ENCODE peak calls at places on chromosomes 7 and 10, in six cellular contexts. R is Caco-2, Q is right cardiac atrium, Z is brain microvascular endothelial cell, A is GM06990, B is transverse colon. W is an unnamed sample.
A peak's percentile ranks its signal among the peaks of the same experiment; 100 is the strongest.

GRCh38 chr7:25305831-25306230 is 77.5 kb upstream of the NPVF start:
- DNase-seq in R (no peak), Q (no peak), B (no peak), Z (no peak), A (no peak), W (no peak)

GRCh38 chr7:155269766-155270585 is 27.7 kb upstream of the INSIG1 start:
- DNase-seq in B (no peak), Z (peak; percentile 73), Q (no peak), R (peak; percentile 51), A (no peak), W (no peak)

GRCh38 chr7:24865994-24866615 is 108.8 kb upstream of the GSDME start:
- DNase-seq in Q (no peak), R (no peak), B (no peak), Z (no peak), A (no peak), W (no peak)

GRCh38 chr7:37449621-37450020 is 957 bp upstream of the ELMO1 start:
- DNase-seq in R (no peak), B (no peak), A (no peak), Q (no peak), Z (no peak), W (no peak)

GRCh38 chr7:148485618-148486017 is 104.9 kb upstream of the C7orf33 start:
- DNase-seq in B (peak; percentile 13), A (no peak), Z (no peak), Q (no peak), R (no peak), W (no peak)

GRCh38 chr10:96586419-96587254 is at the start of gene TM9SF3:
- DNase-seq in A (peak; percentile 92), Q (peak; percentile 97), R (peak; percentile 93), B (peak; percentile 95), Z (peak; percentile 74), W (peak; percentile 82)

GRCh38 chr10:71974489-71975011 is 10.4 kb downstream of the CHST3 start:
- DNase-seq in Q (peak; percentile 80), Z (peak; percentile 44), R (no peak), A (peak; percentile 51), B (no peak), W (no peak)

GRCh38 chr7:152949198-152949597 is 189.6 kb downstream of the ACTR3B start:
- DNase-seq in Z (no peak), R (no peak), B (no peak), A (no peak), Q (no peak), W (no peak)

GRCh38 chr10:111034598-111035310 is 42.1 kb upstream of the ADRA2A start:
- DNase-seq in A (no peak), Q (no peak), Z (no peak), B (no peak), R (no peak), W (no peak)

DNA sequence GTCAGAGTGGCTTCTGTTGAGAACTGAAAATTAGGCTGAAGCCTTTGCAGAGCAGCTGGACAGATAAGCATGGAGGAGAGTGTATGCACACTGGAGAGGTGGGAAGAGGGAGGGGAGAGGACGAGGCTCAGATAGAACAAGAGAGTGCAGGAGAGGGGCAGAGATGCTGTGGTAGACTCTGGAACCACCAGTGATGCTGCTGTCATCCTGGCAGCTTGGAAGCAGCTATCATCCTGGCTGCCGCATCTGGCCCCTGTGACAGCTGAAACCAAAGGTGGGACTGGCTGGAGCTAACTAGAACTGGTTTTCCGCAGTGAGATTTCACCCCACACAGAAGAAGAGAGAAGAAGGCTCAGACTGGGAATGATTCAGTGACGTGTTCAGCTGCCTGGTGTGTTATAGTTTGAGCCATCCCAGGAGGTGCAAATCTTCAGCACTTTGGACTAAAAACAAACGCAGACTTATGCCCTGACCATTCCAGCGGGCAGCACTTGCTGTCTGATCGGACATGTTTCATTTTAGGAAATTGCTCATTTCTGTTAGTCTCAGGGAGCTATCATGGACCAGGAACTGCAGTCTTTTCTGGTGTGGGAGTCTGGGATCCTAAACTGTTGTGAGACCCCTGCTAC is 38.4 kb downstream of the EEPD1 start:
- DNase-seq in A (no peak), B (no peak), R (no peak), Q (no peak), Z (no peak), W (no peak)
- H3K4me3 ChIP-seq in A (no peak overlapping the region), B (no peak overlapping the region), R (no peak overlapping the region), Q (no peak overlapping the region), Z (no peak overlapping the region), W (no peak overlapping the region)

DNA sequence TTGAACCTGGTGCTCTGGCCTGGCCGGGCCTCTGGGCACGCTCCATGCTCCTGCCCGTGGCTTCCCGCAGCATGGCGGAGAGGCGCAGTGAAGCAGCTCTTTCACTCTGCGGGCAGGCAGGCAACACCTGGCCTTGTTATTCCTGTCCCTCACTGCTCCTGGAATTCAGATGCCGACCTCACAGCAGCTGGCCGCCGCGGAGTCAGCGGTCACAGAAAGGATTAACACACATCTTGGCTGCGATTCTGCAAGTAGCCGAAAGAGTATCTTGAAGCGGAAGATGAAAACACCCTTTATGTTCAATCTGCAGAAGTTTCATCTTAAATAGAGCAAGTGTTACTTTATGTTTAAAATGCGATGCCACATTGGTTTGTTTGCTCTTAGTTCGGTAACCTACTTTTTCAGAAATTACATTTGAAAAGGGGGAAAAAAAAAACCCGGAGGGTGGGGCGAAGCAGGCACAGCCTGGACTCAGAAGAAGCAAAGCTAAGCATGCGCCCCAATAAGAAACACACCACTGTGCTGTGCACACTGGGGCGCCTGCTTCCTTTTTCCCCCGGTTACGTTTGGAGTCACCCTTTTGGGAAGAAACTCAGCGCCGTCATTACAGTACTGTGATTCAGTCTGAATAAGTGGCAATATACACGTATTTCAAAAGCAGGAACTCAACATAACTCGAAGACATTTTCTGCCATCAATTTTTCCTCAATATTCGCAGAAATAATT is 42.3 kb downstream of the BRI3 start:
- DNase-seq in Z (peak; percentile 20), A (no peak), B (no peak), Q (no peak), R (no peak), W (no peak)
- H3K4me3 ChIP-seq in Z (peak overlapping the region; percentile 18), A (no peak overlapping the region), B (no peak overlapping the region), Q (no peak overlapping the region), R (no peak overlapping the region), W (no peak overlapping the region)

GRCh38 chr10:133337079-133337725 is 506 bp upstream of the CALY start:
- DNase-seq in Q (no peak), B (no peak), Z (no peak), A (no peak), R (no peak), W (no peak)

GRCh38 chr10:133338080-133339071 is 1.7 kb upstream of the CALY start:
- DNase-seq in Q (peak; percentile 13), B (no peak), Z (no peak), R (no peak), A (no peak), W (no peak)

GRCh38 chr10:133334495-133335237 is 2.0 kb downstream of the CALY start:
- DNase-seq in R (no peak), A (no peak), Q (peak; percentile 63), Z (no peak), B (no peak), W (no peak)

GRCh38 chr10:133335238-133336122 is 1.2 kb downstream of the CALY start:
- DNase-seq in R (no peak), Z (peak; percentile 50), Q (peak; percentile 81), B (peak; percentile 62), A (no peak), W (no peak)

DNA sequence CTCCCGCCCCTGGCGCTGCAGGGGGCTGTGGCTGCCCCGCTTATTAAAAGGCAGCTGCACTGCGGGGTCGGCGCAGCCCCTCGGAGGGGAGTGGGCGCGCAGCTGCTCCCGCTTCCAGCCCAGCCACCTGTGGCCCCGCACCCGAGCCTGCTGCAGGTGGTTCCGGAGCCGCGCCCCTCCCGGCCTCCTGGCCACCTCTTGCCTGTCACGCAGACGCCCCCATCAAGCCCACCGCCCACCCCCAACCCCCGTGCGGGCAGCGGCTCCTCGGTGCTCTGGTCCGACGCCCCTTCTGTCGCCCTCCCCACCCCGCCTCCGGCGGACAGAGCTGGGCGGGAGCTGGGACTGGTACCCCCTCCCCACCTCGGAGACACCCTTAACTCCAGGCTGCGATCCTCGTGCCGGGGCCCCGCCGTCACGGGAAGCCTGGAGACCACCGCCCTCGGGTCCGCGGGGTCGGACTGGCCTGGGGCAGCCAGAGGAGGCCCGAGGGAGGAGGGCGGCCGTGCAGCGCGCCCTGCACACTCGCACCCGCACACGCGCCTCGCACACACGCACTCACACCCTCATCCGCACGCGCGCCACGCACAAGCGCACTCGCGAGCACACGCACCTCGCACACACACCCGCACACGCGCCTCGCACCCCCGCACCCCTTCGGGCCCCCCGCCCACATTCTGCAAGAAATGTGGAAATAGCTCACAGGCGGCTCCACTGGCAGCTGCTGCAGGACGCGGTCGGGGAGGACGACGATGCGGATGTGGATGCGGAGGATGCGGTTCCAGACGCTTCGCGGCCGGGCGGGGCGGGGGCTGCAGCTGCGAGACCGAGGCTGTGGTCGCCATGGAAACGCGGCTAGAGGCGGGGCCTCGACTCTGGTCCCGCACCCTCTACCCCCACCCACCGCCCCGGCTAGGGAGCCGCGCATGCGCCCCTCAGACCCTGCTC is at the start of gene CALY:
- DNase-seq in A (peak; percentile 54), B (peak; percentile 62), R (peak; percentile 84), Q (peak; percentile 73), Z (no peak), W (no peak)
- H3K4me3 ChIP-seq in A (no peak within 1 kb of the TSS), B (peak within 1 kb of the TSS; percentile 30), R (peak within 1 kb of the TSS; percentile 31), Q (peak within 1 kb of the TSS; percentile 26), Z (no peak within 1 kb of the TSS), W (no peak within 1 kb of the TSS)

GRCh38 chr7:2640858-2641257 is 9.1 kb downstream of the TTYH3 start:
- DNase-seq in R (no peak), Q (no peak), Z (no peak), A (no peak), B (no peak), W (no peak)

GRCh38 chr7:2643386-2644229 is 11.8 kb downstream of the TTYH3 start:
- DNase-seq in A (no peak), R (no peak), Q (peak; percentile 64), Z (no peak), B (no peak), W (no peak)

GRCh38 chr7:2639994-2640830 is 8.4 kb downstream of the TTYH3 start:
- DNase-seq in Z (no peak), A (no peak), Q (peak; percentile 71), R (no peak), B (no peak), W (no peak)

GRCh38 chr7:2639151-2639993 is 7.6 kb downstream of the TTYH3 start:
- DNase-seq in Q (peak; percentile 71), A (no peak), R (no peak), Z (no peak), B (no peak), W (no peak)

DNA sequence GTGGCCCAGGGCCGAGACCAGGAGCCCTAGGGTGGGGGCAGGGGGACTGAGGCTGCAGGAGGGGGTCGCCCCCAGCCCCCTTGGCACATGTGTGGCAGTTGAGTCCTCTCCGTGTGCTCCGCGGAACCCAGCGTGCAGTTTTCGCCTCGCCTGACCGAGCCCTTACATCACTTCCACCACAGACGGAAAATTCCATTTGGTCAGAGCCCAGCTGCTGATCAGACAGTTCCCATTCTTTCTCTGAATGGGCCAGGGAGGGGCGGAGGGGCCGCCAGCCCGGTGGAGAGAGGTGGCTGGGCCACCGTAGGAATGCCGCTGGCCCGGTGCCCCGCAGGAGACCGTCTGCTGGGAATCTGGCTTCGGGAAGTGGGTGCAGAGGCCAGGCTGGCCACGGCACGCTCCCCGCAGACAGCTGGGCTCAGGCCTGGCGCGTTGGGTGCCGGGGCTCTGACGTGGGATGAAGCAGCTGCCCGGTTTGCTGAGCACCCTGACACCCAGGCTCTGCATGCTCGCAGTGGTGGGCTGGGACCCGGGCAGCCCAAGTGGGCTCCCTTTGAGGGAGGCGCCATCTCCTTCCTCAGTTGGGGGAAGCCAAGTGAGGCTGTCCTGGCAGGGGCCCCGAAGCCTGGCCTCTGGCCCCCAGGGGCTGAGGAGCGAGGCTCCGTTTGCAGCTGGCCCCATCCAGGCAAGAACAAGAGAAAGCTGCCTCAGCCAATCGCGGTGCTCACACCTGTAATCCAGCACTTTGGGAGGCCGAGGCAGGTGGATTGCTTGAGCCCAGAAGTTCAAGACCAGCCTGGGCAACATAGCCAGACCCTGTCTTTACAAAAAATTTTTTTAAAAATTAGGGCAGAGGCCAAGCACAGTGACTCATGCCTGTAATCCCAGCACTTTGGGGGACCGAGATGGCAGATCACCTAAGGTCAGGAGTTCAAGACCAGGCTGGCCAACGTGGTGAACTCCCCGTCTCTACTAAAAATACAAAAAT is 9.9 kb downstream of the TTYH3 start:
- DNase-seq in Q (peak; percentile 96), R (no peak), A (peak; percentile 76), B (peak; percentile 74), Z (peak; percentile 89), W (peak; percentile 59)
- H3K4me3 ChIP-seq in Q (no peak overlapping the region), R (no peak overlapping the region), A (no peak overlapping the region), B (no peak overlapping the region), Z (no peak overlapping the region), W (no peak overlapping the region)

W was measured in HAP-1.